ENCODE peak calls at places on chromosomes 11 and 22, in six cellular contexts. U is OCI-LY7, W is tibial artery, T is cardiac muscle cell, R is ovary, C is mucosa of descending colon. P is an unnamed sample. For H3K36me3, the result is how much of the 10 kb centered on the place peaks cover.

GRCh38 chr11:66082936-66083698 is 13.0 kb downstream of the PACS1 start:
- DNase-seq in T (peak), C (no peak), U (no peak), W (no peak), R (no peak), P (no peak)

GRCh38 chr11:2881974-2882362 is 3.6 kb downstream of the CDKN1C start:
- DNase-seq in U (no peak), W (peak), T (no peak), C (no peak), R (no peak), P (no peak)

GRCh38 chr11:66851698-66852465 is 5.0 kb upstream of the LRFN4 start:
- DNase-seq in T (no peak), U (peak), W (peak), R (no peak), C (no peak), P (no peak)

GRCh38 chr22:43969021-43969878 is 14.0 kb downstream of the SAMM50 start:
- DNase-seq in R (no peak), U (no peak), T (no peak), W (no peak), C (no peak), P (no peak)

GRCh38 chr11:128448487-128448886 is 138.9 kb downstream of the ETS1 start:
- DNase-seq in W (no peak), R (no peak), C (peak), U (no peak), T (no peak), P (peak)

GRCh38 chr11:75468534-75469340 is 35.7 kb upstream of the KLHL35 start:
- DNase-seq in T (no peak), U (no peak), W (no peak), R (peak), C (no peak), P (no peak)

GRCh38 chr11:111344032-111344431 is 35.0 kb downstream of the POU2AF1 start:
- DNase-seq in U (no peak), C (no peak), W (peak), T (no peak), R (peak), P (no peak)

GRCh38 chr22:17725465-17725800 is 48.8 kb downstream of the BID start:
- DNase-seq in C (no peak), R (no peak), W (no peak), U (no peak), T (no peak), P (no peak)

GRCh38 chr22:36197601-36198146 is 3.9 kb downstream of the APOL4 start:
- DNase-seq in U (peak), T (peak), C (no peak), R (peak), W (no peak), P (no peak)

GRCh38 chr11:132490976-132491375 is 1041.3 kb downstream of the OPCML start:
- DNase-seq in C (no peak), U (no peak), W (no peak), T (no peak), R (no peak), P (no peak)

GRCh38 chr22:35021166-35021565 is 44.8 kb upstream of the ISX start:
- DNase-seq in W (peak), U (no peak), R (no peak), T (no peak), C (peak), P (peak)

GRCh38 chr11:61054927-61055562 is 47.2 kb upstream of the CD5 start:
- DNase-seq in T (no peak), W (no peak), C (no peak), R (no peak), U (no peak), P (no peak)

GRCh38 chr11:66336234-66337102 is at the start of gene RIN1:
- DNase-seq in C (peak), R (peak), T (peak), W (no peak), U (peak), P (peak)

GRCh38 chr11:104134760-104135159 is 29.2 kb downstream of the PDGFD start:
- DNase-seq in C (no peak), R (no peak), T (no peak), U (no peak), W (no peak), P (peak)

GRCh38 chr11:12671378-12671777 is 2.8 kb upstream of the TEAD1 start:
- DNase-seq in R (no peak), T (no peak), C (no peak), U (no peak), W (no peak), P (no peak)

GRCh38 chr11:12673924-12674570 is at the start of gene TEAD1:
- DNase-seq in W (peak), U (peak), C (peak), T (peak), R (peak), P (peak)

GRCh38 chr11:12674936-12675696 is 895 bp downstream of the TEAD1 start:
- DNase-seq in W (peak), U (peak), R (peak), T (peak), C (peak), P (peak)

GRCh38 chr11:12674571-12674935 is 332 bp downstream of the TEAD1 start:
- DNase-seq in T (peak), U (peak), W (no peak), R (no peak), C (no peak), P (no peak)

GRCh38 chr11:12673601-12673923 is 659 bp upstream of the TEAD1 start:
- DNase-seq in T (no peak), W (no peak), C (no peak), R (no peak), U (no peak), P (no peak)
- TF ChIP-seq CTCF in T (no peak), W (no peak), C (no peak), R (no peak), U (no peak), P (no peak)

GRCh38 chr11:33713914-33714398 is 13.3 kb upstream of the C11orf91 start:
- DNase-seq in T (peak), R (no peak), U (no peak), W (no peak), C (no peak), P (no peak)
- H3K36me3 ChIP-seq in T (under half), R (under half), U (under half), W (half or more), C (under half), P (under half)

GRCh38 chr11:73347067-73347466 is 29.1 kb upstream of the RELT start:
- DNase-seq in C (no peak), R (no peak), U (no peak), W (no peak), T (no peak), P (no peak)
- TF ChIP-seq CTCF in C (no peak), R (no peak), U (no peak), W (no peak), T (no peak), P (no peak)

GRCh38 chr22:41355895-41356294 is 25.8 kb upstream of the TEF start:
- DNase-seq in W (no peak), U (no peak), C (no peak), T (no peak), R (no peak), P (no peak)
- H3K36me3 ChIP-seq in W (half or more), U (half or more), C (under half), T (under half), R (under half), P (under half)

GRCh38 chr11:86606849-86607481 is 65.5 kb downstream of the ME3 start:
- DNase-seq in U (no peak), C (no peak), W (no peak), R (no peak), T (no peak), P (no peak)
- TF ChIP-seq CTCF in U (no peak), C (no peak), W (no peak), R (no peak), T (no peak), P (no peak)

DNA sequence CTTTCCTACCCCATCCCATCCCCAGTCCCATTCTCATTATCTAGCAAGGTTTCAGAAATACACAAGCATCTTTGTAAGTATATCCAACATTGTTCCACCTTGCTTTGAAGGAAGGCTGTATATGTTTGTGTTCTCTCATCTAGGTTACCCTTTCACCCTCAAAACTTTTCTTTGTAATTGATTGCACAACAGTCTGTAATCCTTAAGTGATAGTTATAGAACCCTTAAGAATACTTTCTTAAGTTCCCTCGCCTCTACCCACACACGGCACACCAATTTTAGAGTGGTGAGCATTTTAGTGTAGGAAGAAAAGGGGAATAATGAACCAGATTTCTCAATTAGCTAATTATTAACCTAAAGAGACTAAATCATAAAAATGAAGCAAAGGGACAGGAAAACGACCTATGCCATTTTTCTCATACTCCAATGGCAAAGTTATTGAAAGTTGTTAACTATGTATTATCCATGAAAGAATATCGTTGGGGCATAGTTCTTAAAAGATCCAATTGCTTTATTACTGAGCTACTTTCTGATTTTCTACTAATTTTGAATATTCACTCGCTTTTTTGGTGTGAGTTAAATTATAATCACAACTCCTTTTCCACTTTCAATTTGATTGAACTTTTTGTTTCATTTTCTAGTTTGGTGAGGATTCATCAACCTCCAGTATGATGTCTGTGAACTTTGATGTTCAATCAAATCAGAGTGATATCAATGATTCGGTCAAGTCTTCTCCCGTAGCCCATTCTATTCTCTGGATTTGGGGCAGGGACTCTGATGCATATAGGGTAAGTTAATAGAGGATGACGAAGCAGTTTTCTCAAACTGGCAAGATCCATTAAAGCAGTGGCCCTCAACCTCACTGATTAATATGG is 44.9 kb downstream of the TTC17 start:
- DNase-seq in U (no peak), T (no peak), R (no peak), W (no peak), C (no peak), P (no peak)
- H3K36me3 ChIP-seq in U (half or more), T (half or more), R (under half), W (half or more), C (under half), P (under half)

P was measured in Caco-2.